ENCODE peak calls at places on chromosomes 2 and 18, in five cellular contexts. B is H1, O is mesenchymal stem cell, M is H9, G is trophoblast cell. Z is an unnamed sample.

GRCh38 chr2:237618449-237618848 is 8.9 kb upstream of the LRRFIP1 start:
- DNase-seq in B (no peak), O (peak; percentile 63), M (no peak), G (peak; percentile 84), Z (no peak)

GRCh38 chr2:138676654-138677053 is 103.5 kb downstream of the NXPH2 start:
- DNase-seq in B (no peak), M (no peak), G (no peak), O (no peak), Z (no peak)

GRCh38 chr2:203908344-203909185 is 28.0 kb upstream of the ICOS start:
- DNase-seq in M (no peak), O (no peak), B (no peak), G (no peak), Z (no peak)

GRCh38 chr18:6866552-6866951 is 137.0 kb downstream of the ARHGAP28 start:
- DNase-seq in B (no peak), G (no peak), M (no peak), O (peak; percentile 19), Z (no peak)

GRCh38 chr2:238162171-238162515 is 3.4 kb downstream of the ERFE start:
- DNase-seq in B (no peak), M (no peak), G (no peak), O (no peak), Z (no peak)

GRCh38 chr2:26922638-26923466 is 47.6 kb upstream of the MAPRE3 start:
- DNase-seq in B (no peak), G (peak; percentile 53), M (peak; percentile 78), O (peak; percentile 54), Z (no peak)

GRCh38 chr2:67451086-67451832 is 54.1 kb downstream of the ETAA1 start:
- DNase-seq in O (peak; percentile 79), M (no peak), B (no peak), G (peak; percentile 79), Z (no peak)

GRCh38 chr2:205261631-205262030 is 420.7 kb upstream of the NRP2 start:
- DNase-seq in O (no peak), B (no peak), M (no peak), G (no peak), Z (no peak)

GRCh38 chr2:24824966-24825882 is 32.0 kb downstream of the CENPO start:
- DNase-seq in B (no peak), G (peak; percentile 25), O (no peak), M (peak; percentile 33), Z (no peak)

GRCh38 chr2:223711596-223712326 is 109.6 kb upstream of the SCG2 start:
- DNase-seq in M (no peak), O (no peak), G (no peak), B (no peak), Z (no peak)
- H2BK12ac ChIP-seq in M (no peak overlapping the region), O (no peak overlapping the region), G (no peak overlapping the region), B (no peak overlapping the region), Z (no peak overlapping the region)

GRCh38 chr2:112686348-112687217 is 34.2 kb upstream of the NT5DC4 start:
- DNase-seq in O (no peak), M (no peak), G (no peak), B (no peak), Z (no peak)

GRCh38 chr2:112685167-112685884 is 35.5 kb upstream of the NT5DC4 start:
- DNase-seq in O (no peak), G (no peak), M (no peak), B (no peak), Z (no peak)

GRCh38 chr2:112682101-112682500 is 36.4 kb downstream of the SLC20A1 start:
- DNase-seq in M (no peak), B (no peak), O (no peak), G (no peak), Z (no peak)

GRCh38 chr2:112684415-112684775 is 36.4 kb upstream of the NT5DC4 start:
- DNase-seq in M (no peak), O (no peak), B (no peak), G (no peak), Z (no peak)

GRCh38 chr2:112683550-112684414 is 37.0 kb upstream of the NT5DC4 start:
- DNase-seq in B (no peak), G (peak; percentile 63), M (no peak), O (no peak), Z (no peak)
- H2AFZ ChIP-seq in B (peak overlapping the region; percentile 41), G (peak overlapping the region; percentile 50), M (no peak overlapping the region), O (no peak overlapping the region), Z (peak overlapping the region; percentile 36)

DNA sequence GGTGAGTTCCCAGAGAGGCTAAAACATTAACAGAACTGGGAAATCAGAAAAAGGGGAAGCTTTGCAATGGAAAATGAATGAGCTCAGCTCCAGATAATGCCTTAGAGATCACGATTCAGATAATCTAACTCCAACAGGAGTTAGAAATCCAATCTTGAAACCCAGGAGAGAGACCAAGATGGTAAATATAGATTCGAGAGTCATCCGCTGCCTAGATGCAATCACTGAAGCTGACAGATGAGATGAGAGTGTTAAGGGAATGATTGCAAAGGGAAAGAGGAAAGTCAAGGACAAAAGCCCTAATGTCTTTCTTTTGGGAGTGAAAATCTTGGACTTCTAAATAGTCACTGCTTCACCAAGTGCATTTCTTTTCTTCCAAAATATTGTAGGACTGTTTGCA is 722.0 kb downstream of the EPHA4 start:
- DNase-seq in B (no peak), O (no peak), G (no peak), M (no peak), Z (no peak)
- H3K18ac ChIP-seq in B (no peak overlapping the region), O (no peak overlapping the region), G (no peak overlapping the region), M (no peak overlapping the region), Z (no peak overlapping the region)

DNA sequence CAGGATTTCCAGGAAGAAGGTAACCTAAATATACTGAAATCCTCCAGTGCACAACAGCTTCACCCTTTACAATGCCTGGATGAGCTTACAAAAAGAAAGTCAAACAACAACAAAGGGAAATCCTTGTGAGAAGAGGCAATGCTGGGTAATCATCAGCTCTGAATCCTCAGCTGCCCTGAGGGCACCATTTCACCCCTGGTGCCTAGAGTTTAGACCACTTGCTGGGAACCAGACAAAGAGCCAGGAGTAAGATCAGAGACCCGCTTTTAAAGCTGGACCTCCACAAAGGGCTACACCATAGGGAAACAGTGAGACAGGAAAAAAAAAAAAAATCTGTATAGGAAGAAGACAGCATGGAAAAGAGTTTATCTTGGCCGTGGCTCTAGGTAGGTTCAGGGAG is 97.0 kb downstream of the FOXI3 start:
- DNase-seq in M (peak; percentile 43), O (no peak), B (peak; percentile 46), G (no peak), Z (no peak)
- H2BK12ac ChIP-seq in M (no peak overlapping the region), O (no peak overlapping the region), B (no peak overlapping the region), G (no peak overlapping the region), Z (no peak overlapping the region)

DNA sequence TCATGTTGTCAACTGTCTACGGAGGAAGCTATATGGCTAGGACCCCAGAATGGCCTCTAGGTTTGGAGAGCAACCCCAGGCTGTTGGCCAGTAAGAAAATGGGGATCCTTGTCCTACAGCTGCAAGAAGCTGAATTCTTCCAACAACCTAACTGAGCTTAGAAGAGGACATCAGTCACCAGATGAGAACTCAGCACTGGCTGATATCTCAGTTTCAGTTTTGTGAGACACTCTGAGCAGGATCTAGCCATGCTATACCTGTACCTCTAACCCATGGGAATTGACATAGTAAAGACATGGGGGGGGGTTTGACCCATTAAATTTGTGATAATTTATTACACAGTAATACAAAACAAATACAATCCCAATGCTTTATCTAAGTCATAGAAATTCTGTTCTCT is 312.5 kb downstream of the ERBB4 start:
- DNase-seq in M (no peak), B (no peak), G (no peak), O (no peak), Z (no peak)
- H2AFZ ChIP-seq in M (no peak overlapping the region), B (no peak overlapping the region), G (no peak overlapping the region), O (no peak overlapping the region), Z (no peak overlapping the region)

GRCh38 chr18:3612315-3612714 is 162.3 kb downstream of the TGIF1 start:
- DNase-seq in M (no peak), O (no peak), B (no peak), G (no peak), Z (no peak)
- H3K18ac ChIP-seq in M (no peak overlapping the region), O (no peak overlapping the region), B (no peak overlapping the region), G (no peak overlapping the region), Z (no peak overlapping the region)

Z was measured in neuronal stem cell.